ENCODE peak calls at places on chromosomes 11 and 22, in five cellular contexts. One of them, this sample, is unnamed.

GRCh38 chr11:120523196-120523595 is 11.6 kb downstream of the GRIK4 start:
- DNase-seq in activated CD4-positive, CD25-positive, alpha-beta regulatory T cell: no peak
- DNase-seq in substantia nigra: no peak
- DNase-seq in thyroid gland: no peak
- DNase-seq in SK-N-DZ: no peak
- DNase-seq in this sample: no peak

GRCh38 chr11:132980721-132981120 is 551.6 kb downstream of the OPCML start:
- DNase-seq in activated CD4-positive, CD25-positive, alpha-beta regulatory T cell: no peak
- DNase-seq in substantia nigra: no peak
- DNase-seq in thyroid gland: no peak
- DNase-seq in SK-N-DZ: no peak
- DNase-seq in this sample: no peak

GRCh38 chr11:83159901-83160865 is 3.3 kb downstream of the PCF11 start:
- DNase-seq in activated CD4-positive, CD25-positive, alpha-beta regulatory T cell: no peak
- DNase-seq in substantia nigra: no peak
- DNase-seq in thyroid gland: peak
- DNase-seq in SK-N-DZ: no peak
- DNase-seq in this sample: no peak

GRCh38 chr11:73210916-73211667 is 7.0 kb upstream of the P2RY2 start:
- DNase-seq in activated CD4-positive, CD25-positive, alpha-beta regulatory T cell: no peak
- DNase-seq in substantia nigra: no peak
- DNase-seq in thyroid gland: no peak
- DNase-seq in SK-N-DZ: no peak
- DNase-seq in this sample: no peak

GRCh38 chr11:110134120-110134519 is 40.9 kb downstream of the ZC3H12C start:
- DNase-seq in activated CD4-positive, CD25-positive, alpha-beta regulatory T cell: no peak
- DNase-seq in substantia nigra: no peak
- DNase-seq in thyroid gland: no peak
- DNase-seq in SK-N-DZ: no peak
- DNase-seq in this sample: no peak

GRCh38 chr11:127925430-127925829 is 661.9 kb downstream of the ETS1 start:
- DNase-seq in activated CD4-positive, CD25-positive, alpha-beta regulatory T cell: no peak
- DNase-seq in substantia nigra: no peak
- DNase-seq in thyroid gland: no peak
- DNase-seq in SK-N-DZ: no peak
- DNase-seq in this sample: no peak

GRCh38 chr11:71101046-71101445 is 151.3 kb downstream of the SHANK2 start:
- DNase-seq in activated CD4-positive, CD25-positive, alpha-beta regulatory T cell: no peak
- DNase-seq in substantia nigra: no peak
- DNase-seq in thyroid gland: no peak
- DNase-seq in SK-N-DZ: no peak
- DNase-seq in this sample: no peak

GRCh38 chr22:43706558-43707328 is 105.4 kb downstream of the EFCAB6 start:
- DNase-seq in activated CD4-positive, CD25-positive, alpha-beta regulatory T cell: no peak
- DNase-seq in substantia nigra: no peak
- DNase-seq in thyroid gland: no peak
- DNase-seq in SK-N-DZ: no peak
- DNase-seq in this sample: no peak

GRCh38 chr11:133277886-133278285 is 254.4 kb downstream of the OPCML start:
- DNase-seq in activated CD4-positive, CD25-positive, alpha-beta regulatory T cell: no peak
- DNase-seq in substantia nigra: no peak
- DNase-seq in thyroid gland: no peak
- DNase-seq in SK-N-DZ: no peak
- DNase-seq in this sample: no peak

GRCh38 chr22:49155039-49155808 is 672.4 kb downstream of the BRD1 start:
- DNase-seq in activated CD4-positive, CD25-positive, alpha-beta regulatory T cell: no peak
- DNase-seq in substantia nigra: no peak
- DNase-seq in thyroid gland: no peak
- DNase-seq in SK-N-DZ: no peak
- DNase-seq in this sample: no peak

GRCh38 chr11:86468169-86468568 is 93.5 kb downstream of the CCDC81 start:
- DNase-seq in activated CD4-positive, CD25-positive, alpha-beta regulatory T cell: no peak
- DNase-seq in substantia nigra: no peak
- DNase-seq in thyroid gland: no peak
- DNase-seq in SK-N-DZ: no peak
- DNase-seq in this sample: no peak

GRCh38 chr11:133082453-133082781 is 449.9 kb downstream of the OPCML start:
- DNase-seq in activated CD4-positive, CD25-positive, alpha-beta regulatory T cell: no peak
- DNase-seq in substantia nigra: no peak
- DNase-seq in thyroid gland: peak
- DNase-seq in SK-N-DZ: no peak
- DNase-seq in this sample: peak

GRCh38 chr22:23217171-23218052 is 37.1 kb downstream of the BCR start:
- DNase-seq in activated CD4-positive, CD25-positive, alpha-beta regulatory T cell: no peak
- DNase-seq in substantia nigra: no peak
- DNase-seq in thyroid gland: no peak
- DNase-seq in SK-N-DZ: no peak
- DNase-seq in this sample: no peak

GRCh38 chr11:123122341-123122740 is 60.4 kb upstream of the HSPA8 start:
- DNase-seq in activated CD4-positive, CD25-positive, alpha-beta regulatory T cell: no peak
- DNase-seq in substantia nigra: no peak
- DNase-seq in thyroid gland: no peak
- DNase-seq in SK-N-DZ: peak
- DNase-seq in this sample: no peak

GRCh38 chr22:31861226-31861840 is 83.0 kb upstream of the YWHAH start:
- DNase-seq in activated CD4-positive, CD25-positive, alpha-beta regulatory T cell: no peak
- DNase-seq in substantia nigra: no peak
- DNase-seq in thyroid gland: no peak
- DNase-seq in SK-N-DZ: no peak
- DNase-seq in this sample: no peak

GRCh38 chr11:95682552-95682951 is 107.0 kb downstream of the FAM76B start:
- DNase-seq in activated CD4-positive, CD25-positive, alpha-beta regulatory T cell: no peak
- DNase-seq in substantia nigra: no peak
- DNase-seq in thyroid gland: no peak
- DNase-seq in SK-N-DZ: no peak
- DNase-seq in this sample: no peak

GRCh38 chr11:60710482-60710881 is 11.1 kb downstream of the MS4A8 start:
- DNase-seq in activated CD4-positive, CD25-positive, alpha-beta regulatory T cell: no peak
- DNase-seq in substantia nigra: no peak
- DNase-seq in thyroid gland: no peak
- DNase-seq in SK-N-DZ: no peak
- DNase-seq in this sample: no peak

GRCh38 chr11:61700221-61700620 is 20.0 kb downstream of the DAGLA start:
- DNase-seq in activated CD4-positive, CD25-positive, alpha-beta regulatory T cell: no peak
- DNase-seq in substantia nigra: no peak
- DNase-seq in thyroid gland: no peak
- DNase-seq in SK-N-DZ: no peak
- DNase-seq in this sample: no peak

GRCh38 chr11:11992257-11992690 is 16.2 kb downstream of the DKK3 start:
- DNase-seq in activated CD4-positive, CD25-positive, alpha-beta regulatory T cell: no peak
- DNase-seq in substantia nigra: no peak
- DNase-seq in thyroid gland: no peak
- DNase-seq in SK-N-DZ: no peak
- DNase-seq in this sample: no peak

GRCh38 chr11:95684170-95684569 is 105.4 kb downstream of the FAM76B start:
- DNase-seq in activated CD4-positive, CD25-positive, alpha-beta regulatory T cell: no peak
- DNase-seq in substantia nigra: no peak
- DNase-seq in thyroid gland: no peak
- DNase-seq in SK-N-DZ: no peak
- DNase-seq in this sample: no peak

GRCh38 chr22:46774456-46775363 is 12.3 kb downstream of the TBC1D22A start:
- DNase-seq in activated CD4-positive, CD25-positive, alpha-beta regulatory T cell: no peak
- DNase-seq in substantia nigra: peak
- DNase-seq in thyroid gland: no peak
- DNase-seq in SK-N-DZ: no peak
- DNase-seq in this sample: no peak

GRCh38 chr22:19875531-19876313 is 21.0 kb upstream of the GNB1L start:
- DNase-seq in activated CD4-positive, CD25-positive, alpha-beta regulatory T cell: no peak
- DNase-seq in substantia nigra: no peak
- DNase-seq in thyroid gland: no peak
- DNase-seq in SK-N-DZ: no peak
- DNase-seq in this sample: peak

GRCh38 chr11:88535916-88536547 is 198.5 kb upstream of the CTSC start:
- DNase-seq in activated CD4-positive, CD25-positive, alpha-beta regulatory T cell: no peak
- DNase-seq in substantia nigra: no peak
- DNase-seq in thyroid gland: no peak
- DNase-seq in SK-N-DZ: no peak
- DNase-seq in this sample: no peak

GRCh38 chr11:112477152-112477928 is 216.7 kb upstream of the PLET1 start:
- DNase-seq in activated CD4-positive, CD25-positive, alpha-beta regulatory T cell: no peak
- DNase-seq in substantia nigra: no peak
- DNase-seq in thyroid gland: no peak
- DNase-seq in SK-N-DZ: no peak
- DNase-seq in this sample: no peak

GRCh38 chr11:121741954-121742361 is 289.2 kb upstream of the SORL1-AS1 start:
- DNase-seq in activated CD4-positive, CD25-positive, alpha-beta regulatory T cell: no peak
- DNase-seq in substantia nigra: peak
- DNase-seq in thyroid gland: peak
- DNase-seq in SK-N-DZ: peak
- DNase-seq in this sample: peak

GRCh38 chr11:47918882-47919495 is 61.4 kb upstream of the PTPRJ start:
- DNase-seq in activated CD4-positive, CD25-positive, alpha-beta regulatory T cell: no peak
- DNase-seq in substantia nigra: no peak
- DNase-seq in thyroid gland: peak
- DNase-seq in SK-N-DZ: no peak
- DNase-seq in this sample: no peak

GRCh38 chr22:50531546-50532352 is 1.9 kb upstream of the TYMP start:
- DNase-seq in activated CD4-positive, CD25-positive, alpha-beta regulatory T cell: peak
- DNase-seq in substantia nigra: no peak
- DNase-seq in thyroid gland: peak
- DNase-seq in SK-N-DZ: no peak
- DNase-seq in this sample: peak

GRCh38 chr22:41364233-41364632 is 17.5 kb upstream of the TEF start:
- DNase-seq in activated CD4-positive, CD25-positive, alpha-beta regulatory T cell: no peak
- DNase-seq in substantia nigra: no peak
- DNase-seq in thyroid gland: no peak
- DNase-seq in SK-N-DZ: no peak
- DNase-seq in this sample: no peak

GRCh38 chr11:95330332-95330731 is 99.3 kb upstream of the SESN3 start:
- DNase-seq in activated CD4-positive, CD25-positive, alpha-beta regulatory T cell: no peak
- DNase-seq in substantia nigra: no peak
- DNase-seq in thyroid gland: peak
- DNase-seq in SK-N-DZ: no peak
- DNase-seq in this sample: no peak

GRCh38 chr11:81197396-81197795 is 1536.3 kb downstream of the FAM181B start:
- DNase-seq in activated CD4-positive, CD25-positive, alpha-beta regulatory T cell: no peak
- DNase-seq in substantia nigra: no peak
- DNase-seq in thyroid gland: no peak
- DNase-seq in SK-N-DZ: no peak
- DNase-seq in this sample: no peak